ENCODE peak calls at places on chromosomes 3 and 15, in six cellular contexts. Q is K562, J is HepG2, L is GM12878, C is Panc1, Y is SK-N-SH. B is an unnamed sample.

GRCh38 chr3:195147649-195148121 is 123.3 kb downstream of the XXYLT1 start:
- DNase-seq in Q (no peak), C (peak; percentile 22), J (no peak), Y (no peak), L (peak; percentile 91), B (no peak)

GRCh38 chr3:190169877-190170276 is 49.2 kb upstream of the P3H2 start:
- DNase-seq in Y (no peak), C (no peak), Q (no peak), L (no peak), J (no peak), B (no peak)

GRCh38 chr3:130699765-130700164 is 46.9 kb downstream of the PIK3R4 start:
- DNase-seq in L (no peak), Y (no peak), J (peak; percentile 30), C (no peak), Q (peak; percentile 14), B (peak; percentile 10)

GRCh38 chr3:124832782-124833709 is 54.1 kb downstream of the ITGB5 start:
- DNase-seq in Y (no peak), J (no peak), L (no peak), Q (no peak), C (no peak), B (no peak)

GRCh38 chr3:9206287-9206686 is 43.2 kb downstream of the SRGAP3 start:
- DNase-seq in C (no peak), Q (no peak), L (no peak), J (no peak), Y (no peak), B (no peak)

GRCh38 chr15:92650256-92650655 is 5.3 kb downstream of the FAM174B start:
- DNase-seq in Y (no peak), J (no peak), L (no peak), C (no peak), Q (no peak), B (no peak)

GRCh38 chr15:84725001-84725491 is 9.1 kb upstream of the SEC11A start:
- DNase-seq in Y (peak; percentile 51), Q (no peak), J (no peak), C (no peak), L (peak; percentile 71), B (no peak)

GRCh38 chr3:18837137-18837536 is 311.2 kb upstream of the KCNH8 start:
- DNase-seq in C (no peak), L (no peak), Q (no peak), J (no peak), Y (no peak), B (no peak)

GRCh38 chr3:47009225-47010049 is 30.0 kb downstream of the NBEAL2 start:
- DNase-seq in C (no peak), Y (peak; percentile 99), J (no peak), L (peak; percentile 40), Q (no peak), B (no peak)

GRCh38 chr3:144052275-144052674 is 80.7 kb downstream of the DIPK2A start:
- DNase-seq in Q (no peak), J (no peak), Y (no peak), C (no peak), L (no peak), B (no peak)

DNA sequence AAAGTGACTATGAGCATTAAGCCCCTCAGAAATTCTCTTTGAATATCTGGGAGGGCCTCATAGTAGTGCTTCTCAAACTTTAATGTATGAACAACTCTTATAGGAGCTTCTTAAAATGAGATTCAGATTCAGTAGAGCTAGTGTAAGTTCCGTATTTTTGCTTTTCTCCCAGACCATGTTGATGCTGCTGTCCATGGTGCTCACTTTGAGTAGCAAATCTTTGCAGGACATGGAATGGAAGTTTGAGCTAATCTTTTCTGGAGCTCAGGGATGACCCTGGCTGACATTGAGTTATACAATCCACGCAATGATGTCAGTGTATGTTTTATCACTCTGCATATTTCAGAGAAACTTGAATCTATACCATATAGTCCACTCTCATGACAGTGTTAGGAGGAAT is 134.2 kb downstream of the OTOL1 start:
- DNase-seq in J (no peak), L (no peak), Y (no peak), Q (no peak), C (no peak), B (no peak)
- TF ChIP-seq REST in J (peak; percentile 34), L (peak; percentile 81), Y (peak; percentile 93), Q (no peak), C (peak; percentile 88), B (peak; percentile 76)

DNA sequence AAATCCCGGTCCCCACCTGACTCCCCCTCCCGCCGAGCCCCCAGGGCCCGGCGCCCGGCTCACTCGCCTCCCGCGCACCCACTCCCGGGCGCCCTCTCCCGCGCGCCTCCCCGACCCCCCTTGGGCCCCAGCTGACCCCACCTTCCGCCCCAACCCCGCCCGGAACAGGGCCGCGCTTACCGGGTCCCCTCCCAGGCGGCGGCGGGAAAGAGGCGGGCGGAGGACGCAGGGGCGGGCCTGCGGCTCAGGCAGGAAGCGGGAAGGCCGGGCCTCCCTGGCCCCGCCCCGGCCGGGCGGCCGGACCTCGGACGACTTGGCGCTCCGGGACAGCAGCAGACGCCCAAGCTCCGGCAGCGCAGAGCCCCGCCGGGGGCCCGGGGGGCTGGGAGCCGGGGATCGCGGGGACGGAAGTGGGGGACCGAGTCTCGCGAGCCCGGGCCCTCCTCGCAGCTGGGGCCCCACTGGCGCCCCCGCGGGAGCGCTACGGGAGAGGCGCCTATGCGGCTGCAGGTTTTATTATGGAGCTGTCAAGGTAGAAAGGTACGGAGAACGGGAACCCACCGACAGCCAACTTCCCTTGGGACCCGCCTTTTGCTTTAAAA is at the start of gene SLC41A3:
- DNase-seq in Y (peak; percentile 96), Q (peak; percentile 86), C (peak; percentile 27), J (peak; percentile 80), L (peak; percentile 45), B (peak; percentile 50)
- TF ChIP-seq SIN3A in Y (peak; percentile 45), Q (no peak), C (no peak), J (no peak), L (no peak), B (peak; percentile 51)

GRCh38 chr3:172625404-172625803 is 85.5 kb downstream of the NCEH1 start:
- DNase-seq in Q (no peak), J (no peak), C (no peak), Y (no peak), L (no peak), B (no peak)

GRCh38 chr3:172624999-172625398 is 85.9 kb downstream of the NCEH1 start:
- DNase-seq in L (no peak), C (no peak), J (no peak), Y (no peak), Q (no peak), B (no peak)

GRCh38 chr3:172629470-172629869 is 81.4 kb downstream of the NCEH1 start:
- DNase-seq in L (no peak), Y (no peak), C (no peak), Q (no peak), J (no peak), B (no peak)

GRCh38 chr3:172626241-172626640 is 84.6 kb downstream of the NCEH1 start:
- DNase-seq in L (no peak), Y (no peak), J (no peak), C (no peak), Q (no peak), B (no peak)

GRCh38 chr3:172627057-172627809 is 83.6 kb downstream of the NCEH1 start:
- DNase-seq in J (no peak), L (no peak), Q (no peak), Y (no peak), C (no peak), B (no peak)
- TF ChIP-seq REST in J (no peak), L (no peak), Q (no peak), Y (no peak), C (no peak), B (no peak)

GRCh38 chr3:38490288-38490860 is 5.8 kb upstream of the EXOG start:
- DNase-seq in C (no peak), Q (no peak), J (no peak), Y (no peak), L (no peak), B (no peak)

GRCh38 chr3:38491215-38491614 is 4.9 kb upstream of the EXOG start:
- DNase-seq in J (no peak), Y (no peak), L (no peak), C (no peak), Q (no peak), B (no peak)

GRCh38 chr3:38496131-38496910 is at the start of gene EXOG:
- DNase-seq in C (peak; percentile 38), Y (peak; percentile 98), L (peak; percentile 67), J (peak; percentile 84), Q (peak; percentile 100), B (peak; percentile 78)

GRCh38 chr3:38489766-38490165 is 6.4 kb upstream of the EXOG start:
- DNase-seq in C (no peak), L (no peak), J (no peak), Q (no peak), Y (no peak), B (no peak)

GRCh38 chr3:38493019-38493418 is 3.1 kb upstream of the EXOG start:
- DNase-seq in Y (no peak), J (no peak), L (no peak), C (no peak), Q (no peak), B (no peak)
- TF ChIP-seq SIN3A in Y (no peak), J (no peak), L (no peak), C (no peak), Q (no peak), B (no peak)

DNA sequence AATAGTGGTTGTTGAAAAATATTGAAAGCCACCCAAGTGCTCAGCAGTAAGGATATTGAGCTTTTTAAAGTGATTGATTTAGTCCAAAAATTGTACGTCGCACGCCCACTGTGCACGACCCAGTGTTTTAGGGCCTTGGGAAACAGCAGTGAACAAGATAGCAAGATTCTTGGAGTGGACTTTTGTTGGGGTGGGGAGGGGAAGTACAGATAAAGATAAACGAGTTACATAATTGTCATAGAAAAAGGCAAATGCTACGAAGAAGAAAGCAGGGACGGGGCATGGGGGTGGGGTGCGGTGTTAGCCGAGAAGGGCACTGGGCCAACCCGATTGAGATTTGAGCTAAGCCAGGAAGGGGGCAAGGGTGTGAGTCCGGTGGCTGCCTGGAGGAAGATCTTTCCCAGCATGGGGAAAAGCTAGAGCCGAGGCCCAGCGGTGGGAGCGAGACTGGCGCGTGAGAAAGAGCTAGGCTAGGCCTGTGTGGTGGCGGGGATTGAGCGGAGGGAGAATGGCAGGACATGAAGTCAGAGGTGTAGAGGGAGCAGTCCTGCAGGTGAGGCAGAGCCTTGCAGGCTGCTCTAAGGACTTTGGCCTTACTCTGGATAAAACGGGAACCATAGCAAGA is 454 bp downstream of the HTD2 start:
- DNase-seq in Y (peak; percentile 52), Q (peak; percentile 29), J (peak; percentile 55), L (no peak), C (no peak), B (no peak)
- TF ChIP-seq REST in Y (no peak), Q (no peak), J (no peak), L (no peak), C (no peak), B (no peak)

GRCh38 chr15:25777047-25777446 is 86.1 kb downstream of the ATP10A start:
- DNase-seq in J (no peak), L (no peak), Y (no peak), C (no peak), Q (no peak), B (no peak)
- TF ChIP-seq SIN3A in J (no peak), L (no peak), Y (no peak), C (no peak), Q (no peak), B (no peak)

GRCh38 chr3:111326144-111326995 is 215.6 kb upstream of the CD96 start:
- DNase-seq in L (no peak), Y (no peak), Q (no peak), C (no peak), J (no peak), B (no peak)
- TF ChIP-seq REST in L (no peak), Y (no peak), Q (no peak), C (no peak), J (no peak), B (no peak)